ENCODE peak calls at places on chromosomes 12 and 14, in eight cellular contexts. F, H, P, A, E, L, O and M are unnamed samples.

GRCh38 chr14:44339256-44339655 is 167.8 kb downstream of the FSCB start:
- DNase-seq in E (no peak), H (no peak), P (peak), F (no peak), A (no peak), O (no peak), L (no peak), M (no peak)

GRCh38 chr12:57133013-57133569 is 4.8 kb downstream of the LRP1 start:
- DNase-seq in L (no peak), F (no peak), A (no peak), P (no peak), H (no peak), O (peak), E (no peak), M (no peak)

GRCh38 chr12:131119936-131120335 is 166.2 kb downstream of the ADGRD1 start:
- DNase-seq in A (no peak), L (no peak), H (no peak), P (no peak), E (no peak), O (no peak), F (no peak), M (no peak)

GRCh38 chr12:127393896-127394295 is 873.1 kb upstream of the TMEM132C start:
- DNase-seq in O (peak), A (no peak), E (peak), L (no peak), F (no peak), P (peak), H (no peak), M (no peak)

GRCh38 chr12:73678335-73678734 is 859.3 kb upstream of the ATXN7L3B start:
- DNase-seq in F (no peak), H (no peak), P (peak), O (no peak), A (no peak), L (no peak), E (no peak), M (no peak)

GRCh38 chr12:65734226-65734625 is 90.1 kb upstream of the HMGA2 start:
- DNase-seq in E (no peak), F (no peak), O (no peak), A (no peak), P (no peak), H (no peak), L (no peak), M (no peak)

GRCh38 chr14:52061380-52061779 is 7.5 kb downstream of the NID2 start:
- DNase-seq in P (no peak), L (no peak), E (no peak), A (no peak), F (no peak), O (no peak), H (no peak), M (no peak)

GRCh38 chr14:77707355-77707723 is 484 bp downstream of the ALKBH1 start:
- DNase-seq in H (no peak), O (peak), P (peak), L (no peak), E (peak), A (no peak), F (peak), M (no peak)

GRCh38 chr12:26126340-26127284 is 1.8 kb upstream of the BHLHE41 start:
- DNase-seq in F (peak), L (no peak), H (peak), O (peak), P (peak), E (no peak), A (peak), M (no peak)

GRCh38 chr12:105355752-105356151 is 25.3 kb downstream of the C12orf75 start:
- DNase-seq in P (peak), H (no peak), F (no peak), E (no peak), L (no peak), A (no peak), O (peak), M (no peak)

GRCh38 chr14:81673930-81674329 is 140.3 kb upstream of the SEL1L start:
- DNase-seq in F (no peak), E (no peak), A (no peak), O (no peak), L (no peak), P (no peak), H (no peak), M (no peak)

GRCh38 chr14:68549966-68550705 is 242.7 kb downstream of the ZFP36L1 start:
- DNase-seq in P (peak), A (no peak), H (no peak), F (peak), O (no peak), L (no peak), E (no peak), M (no peak)

GRCh38 chr14:105489607-105490317 is 1.3 kb upstream of the TEDC1 start:
- DNase-seq in F (peak), E (peak), O (peak), P (peak), L (peak), H (peak), A (peak), M (peak)

GRCh38 chr12:52232233-52232915 is 669 bp upstream of the KRT7 start:
- DNase-seq in E (no peak), H (peak), O (no peak), A (no peak), L (no peak), F (no peak), P (no peak), M (no peak)

GRCh38 chr14:36215217-36215598 is 38.7 kb upstream of the PTCSC3 start:
- DNase-seq in P (no peak), F (no peak), A (no peak), L (no peak), O (no peak), E (no peak), H (no peak), M (no peak)

GRCh38 chr12:108468149-108468968 is 46.7 kb upstream of the FICD start:
- DNase-seq in H (peak), E (no peak), P (peak), L (no peak), O (peak), F (no peak), A (no peak), M (no peak)

GRCh38 chr14:51873221-51873893 is 12.9 kb downstream of the GNG2 start:
- DNase-seq in A (no peak), P (peak), E (peak), O (peak), F (no peak), H (no peak), L (no peak), M (no peak)

GRCh38 chr12:64099430-64099829 is 122.7 kb downstream of the KICS2 start:
- DNase-seq in P (peak), A (no peak), H (no peak), O (peak), E (peak), L (no peak), F (no peak), M (no peak)

GRCh38 chr12:120264511-120265202 is 873 bp downstream of the PXN start:
- DNase-seq in O (no peak), E (no peak), F (peak), P (peak), A (no peak), H (no peak), L (no peak), M (no peak)

GRCh38 chr12:6390084-6390799 is 6.3 kb downstream of the LTBR start:
- DNase-seq in L (no peak), E (no peak), O (no peak), F (peak), H (no peak), P (no peak), A (no peak), M (no peak)

GRCh38 chr12:56590237-56590830 is 39.8 kb downstream of the BAZ2A start:
- DNase-seq in P (peak), A (peak), L (no peak), E (no peak), F (no peak), H (no peak), O (no peak), M (no peak)

GRCh38 chr14:78752789-78753188 is 582.6 kb downstream of the NRXN3 start:
- DNase-seq in O (no peak), F (no peak), H (no peak), A (no peak), E (no peak), P (no peak), L (no peak), M (no peak)

GRCh38 chr14:98944989-98945388 is 327.0 kb downstream of the BCL11B start:
- DNase-seq in F (no peak), P (no peak), O (no peak), E (no peak), A (no peak), L (no peak), H (no peak), M (no peak)

GRCh38 chr14:48125654-48126053 is 450.2 kb upstream of the MDGA2 start:
- DNase-seq in F (no peak), H (peak), E (no peak), L (no peak), P (no peak), O (no peak), A (no peak), M (no peak)

GRCh38 chr14:50666772-50667490 is 1.2 kb downstream of the SAV1 start:
- DNase-seq in H (peak), E (no peak), O (peak), L (peak), F (peak), A (peak), P (peak), M (no peak)